ENCODE peak calls at places on chromosomes 16 and 17, in four cellular contexts. H is IMR-90, T is K562, A is fibroblast of lung. F is an unnamed sample.

GRCh38 chr17:39563476-39563875 is 44.2 kb downstream of the NEUROD2 start:
- DNase-seq in T (no peak), H (no peak), A (peak; percentile 23), F (no peak)

GRCh38 chr17:46876353-46876887 is 25.0 kb downstream of the WNT9B start:
- DNase-seq in T (peak; percentile 64), H (no peak), A (no peak), F (peak; percentile 71)

GRCh38 chr16:81616321-81617020 is 162.6 kb upstream of the PLCG2 start:
- DNase-seq in H (peak; percentile 63), T (no peak), A (peak; percentile 57), F (peak; percentile 74)

GRCh38 chr16:54577566-54578180 is 291.1 kb upstream of the IRX3 start:
- DNase-seq in T (no peak), H (no peak), A (no peak), F (no peak)

GRCh38 chr17:75059369-75060345 is 12.6 kb downstream of the KCTD2 start:
- DNase-seq in T (peak; percentile 17), H (peak; percentile 81), A (peak; percentile 50), F (peak; percentile 42)

GRCh38 chr17:10198509-10199249 is at the start of gene GAS7:
- DNase-seq in T (peak; percentile 11), A (peak; percentile 8), H (peak; percentile 26), F (no peak)

GRCh38 chr17:61389670-61390478 is 9.8 kb upstream of the TBX2 start:
- DNase-seq in H (peak; percentile 41), A (no peak), T (peak; percentile 75), F (peak; percentile 42)

GRCh38 chr17:11986179-11986938 is 10.9 kb downstream of the ZNF18 start:
- DNase-seq in H (no peak), T (no peak), A (peak; percentile 56), F (no peak)

GRCh38 chr16:7378024-7378695 is 45.5 kb downstream of the RBFOX1 start:
- DNase-seq in A (no peak), T (no peak), H (no peak), F (no peak)

GRCh38 chr17:28053725-28054124 is 11.2 kb downstream of the NLK start:
- DNase-seq in A (no peak), H (no peak), T (no peak), F (no peak)

GRCh38 chr17:1160591-1161041 is 19.2 kb downstream of the ABR start:
- DNase-seq in A (peak; percentile 58), T (no peak), H (no peak), F (no peak)

GRCh38 chr16:56847173-56847948 is 17.6 kb upstream of the SLC12A3 start:
- DNase-seq in H (no peak), A (peak; percentile 27), T (no peak), F (peak; percentile 53)

GRCh38 chr16:52256310-52257078 is 290.4 kb downstream of the TOX3 start:
- DNase-seq in T (no peak), A (no peak), H (no peak), F (no peak)

GRCh38 chr16:84479716-84480450 is 24.6 kb downstream of the MEAK7 start:
- DNase-seq in H (no peak), A (no peak), T (no peak), F (no peak)

GRCh38 chr16:450800-451512 is 25.5 kb downstream of the RAB11FIP3 start:
- DNase-seq in T (no peak), H (no peak), A (no peak), F (no peak)

GRCh38 chr17:21388066-21388465 is 11.9 kb downstream of the KCNJ12 start:
- DNase-seq in A (no peak), T (no peak), H (no peak), F (no peak)

GRCh38 chr16:23836404-23837291 is 865 bp downstream of the PRKCB start:
- DNase-seq in A (no peak), H (no peak), T (peak; percentile 72), F (peak; percentile 75)

GRCh38 chr16:8887952-8888560 is 5.9 kb downstream of the LITAFD start:
- DNase-seq in T (no peak), H (peak; percentile 78), A (peak; percentile 67), F (no peak)

GRCh38 chr16:65845466-65846209 is 520.9 kb upstream of the CDH5 start:
- DNase-seq in H (peak; percentile 1), T (no peak), A (peak; percentile 22), F (no peak)

GRCh38 chr16:81521141-81521626 is 76.6 kb downstream of the CMIP start:
- DNase-seq in H (no peak), T (peak; percentile 67), A (no peak), F (peak; percentile 84)

GRCh38 chr16:65069090-65069489 is 52.8 kb downstream of the CDH11 start:
- DNase-seq in H (peak; percentile 97), T (no peak), A (peak; percentile 93), F (no peak)

GRCh38 chr17:40224707-40225092 is 5.6 kb downstream of the WIPF2 start:
- DNase-seq in A (peak; percentile 88), T (no peak), H (peak; percentile 55), F (no peak)

GRCh38 chr16:57603110-57604024 is 25.1 kb upstream of the ADGRG1 start:
- DNase-seq in H (no peak), T (no peak), A (no peak), F (no peak)

GRCh38 chr17:82845163-82845807 is 5.5 kb upstream of the ZNF750 start:
- DNase-seq in H (no peak), A (no peak), T (no peak), F (no peak)

GRCh38 chr16:50547340-50547865 is 793 bp upstream of the NKD1 start:
- DNase-seq in T (peak; percentile 29), H (no peak), A (peak; percentile 4), F (peak; percentile 46)

GRCh38 chr17:63937319-63937718 is 5.2 kb upstream of the CD79B start:
- DNase-seq in H (no peak), T (no peak), A (no peak), F (no peak)

GRCh38 chr17:8939496-8940334 is 25.8 kb downstream of the PIK3R5 start:
- DNase-seq in A (no peak), H (no peak), T (no peak), F (no peak)

GRCh38 chr17:8019665-8020064 is 17.2 kb downstream of the GUCY2D start:
- DNase-seq in A (peak; percentile 54), T (no peak), H (peak; percentile 15), F (no peak)

GRCh38 chr17:11285946-11286345 is 44.9 kb downstream of the SHISA6 start:
- DNase-seq in H (no peak), A (no peak), T (no peak), F (no peak)

GRCh38 chr16:71724320-71724751 is at the start of gene PHLPP2:
- DNase-seq in A (no peak), H (peak; percentile 10), T (no peak), F (no peak)
- H2AFZ ChIP-seq in A (peak within 1 kb of the TSS; percentile 31), H (peak within 1 kb of the TSS; percentile 97), T (peak within 1 kb of the TSS; percentile 92), F (peak within 1 kb of the TSS; percentile 78)

DNA sequence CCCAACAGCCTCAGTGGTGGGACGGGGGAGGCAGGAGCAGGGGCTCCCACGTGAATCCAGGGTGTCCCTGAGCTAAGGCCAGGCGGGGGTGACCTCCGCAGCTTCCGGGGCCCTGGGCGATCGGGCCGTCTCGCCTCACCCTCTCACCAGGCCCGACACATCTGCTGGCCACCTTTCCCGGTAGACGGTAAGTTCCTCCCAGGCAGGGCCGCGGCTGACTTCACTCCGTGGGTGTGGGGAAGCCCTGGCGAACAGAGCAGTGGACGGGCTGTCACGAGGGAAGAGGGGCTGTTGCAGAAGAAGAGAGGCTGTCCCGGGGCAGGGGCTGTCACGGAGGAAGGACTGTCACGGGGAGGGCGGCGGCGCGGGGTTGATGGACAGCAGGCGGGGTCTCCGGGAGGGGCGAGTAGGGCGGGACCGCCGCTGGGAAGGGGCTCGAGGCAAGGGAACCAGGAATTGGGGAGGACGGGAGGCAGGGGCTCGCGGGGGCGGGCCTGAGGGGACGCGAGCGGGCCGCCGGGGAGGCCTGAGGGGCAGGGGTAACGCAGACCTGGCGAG is 498 bp downstream of the PKMYT1 start:
- DNase-seq in H (peak; percentile 2), T (peak; percentile 81), A (no peak), F (peak; percentile 42)
- H3K27ac ChIP-seq in H (peak overlapping the region; percentile 51), T (peak overlapping the region; percentile 99), A (peak overlapping the region; percentile 83), F (peak overlapping the region; percentile 67)

GRCh38 chr16:85611455-85612190 is 1.5 kb upstream of the GSE1 start:
- DNase-seq in H (peak; percentile 74), A (peak; percentile 76), T (peak; percentile 75), F (peak; percentile 64)
- H2AFZ ChIP-seq in H (peak overlapping the region; percentile 88), A (no peak overlapping the region), T (no peak overlapping the region), F (peak overlapping the region; percentile 36)

DNA sequence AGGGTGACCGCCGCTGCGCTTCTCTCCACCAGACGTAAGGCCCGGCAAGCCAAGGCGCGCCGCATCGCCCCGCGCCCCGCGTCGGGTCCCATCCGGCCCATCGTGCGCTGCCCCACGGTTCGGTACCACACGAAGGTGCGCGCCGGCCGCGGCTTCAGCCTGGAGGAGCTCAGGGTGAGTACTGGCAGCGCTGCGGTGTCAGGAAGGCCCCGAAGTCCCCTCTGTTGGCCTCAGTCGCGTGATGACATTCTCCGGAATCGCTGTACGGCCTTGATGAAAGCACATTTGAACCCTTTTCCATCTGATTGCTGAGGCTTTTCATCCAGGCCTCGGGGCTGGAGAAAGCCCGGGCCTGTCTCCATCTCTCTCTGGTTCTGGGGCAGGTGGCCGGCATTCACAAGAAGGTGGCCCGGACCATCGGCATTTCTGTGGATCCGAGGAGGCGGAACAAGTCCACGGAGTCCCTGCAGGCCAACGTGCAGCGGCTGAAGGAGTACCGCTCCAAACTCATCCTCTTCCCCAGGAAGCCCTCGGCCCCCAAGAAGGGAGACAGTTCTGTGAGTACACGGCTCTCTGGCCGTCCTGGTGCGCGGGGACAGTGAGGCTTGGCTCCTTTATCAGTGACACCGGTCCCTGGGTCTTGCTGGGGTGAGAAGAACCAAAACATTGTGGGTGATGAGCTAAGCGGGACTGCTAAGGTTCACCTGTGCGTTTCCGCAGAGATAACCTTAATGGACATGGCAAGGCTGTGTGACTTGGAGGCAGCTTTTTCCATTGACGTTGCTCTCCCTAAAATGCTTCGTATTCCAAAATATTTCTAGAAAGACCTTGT is 929 bp downstream of the RPL13 start:
- DNase-seq in H (no peak), T (no peak), A (no peak), F (no peak)
- H3K27ac ChIP-seq in H (peak overlapping the region; percentile 71), T (peak overlapping the region; percentile 94), A (peak overlapping the region; percentile 92), F (peak overlapping the region; percentile 67)

GRCh38 chr17:6756425-6757012 is 673 bp downstream of the XAF1 start:
- DNase-seq in T (no peak), H (no peak), A (no peak), F (no peak)
- H2AFZ ChIP-seq in T (no peak overlapping the region), H (no peak overlapping the region), A (peak overlapping the region; percentile 41), F (peak overlapping the region; percentile 96)

GRCh38 chr17:17562145-17562529 is 29.4 kb downstream of the PEMT start:
- DNase-seq in T (no peak), H (no peak), A (no peak), F (no peak)
- H3K27ac ChIP-seq in T (no peak overlapping the region), H (no peak overlapping the region), A (no peak overlapping the region), F (no peak overlapping the region)

F was measured in OCI-LY7.